ENCODE peak calls at places on chromosomes 13 and 19, in six cellular contexts. F is CD4-positive, alpha-beta memory T cell; V is AG10803; N is adrenal gland; D is neural progenitor cell; H is heart right ventricle. Y is an unnamed sample.

GRCh38 chr19:3983936-3984583 is 1.2 kb downstream of the EEF2 start:
- DNase-seq in F (no peak), V (peak), N (peak), D (no peak), H (no peak), Y (no peak)

GRCh38 chr13:102769679-102770078 is 3.9 kb downstream of the TEX30 start:
- DNase-seq in F (no peak), V (no peak), N (no peak), D (no peak), H (no peak), Y (no peak)

GRCh38 chr19:40366697-40367561 is 18.4 kb downstream of the PLD3 start:
- DNase-seq in F (no peak), V (no peak), N (no peak), D (peak), H (no peak), Y (no peak)

GRCh38 chr13:51770160-51770559 is 33.8 kb downstream of the DHRS12 start:
- DNase-seq in F (no peak), V (no peak), N (no peak), D (no peak), H (no peak), Y (no peak)

GRCh38 chr13:107342747-107343146 is 774.8 kb upstream of the ARGLU1 start:
- DNase-seq in F (no peak), V (no peak), N (no peak), D (no peak), H (no peak), Y (no peak)

GRCh38 chr19:1259873-1260748 is 9.0 kb upstream of the CIRBP start:
- DNase-seq in F (peak), V (no peak), N (no peak), D (peak), H (no peak), Y (no peak)

GRCh38 chr19:1236566-1236965 is 1.2 kb downstream of the CBARP start:
- DNase-seq in F (no peak), V (no peak), N (no peak), D (peak), H (no peak), Y (no peak)

GRCh38 chr13:101829484-101829883 is 377.0 kb downstream of the ITGBL1 start:
- DNase-seq in F (no peak), V (no peak), N (no peak), D (no peak), H (no peak), Y (no peak)

GRCh38 chr19:47255947-47256687 is at the start of gene CCDC9:
- DNase-seq in F (peak), V (peak), N (peak), D (peak), H (peak), Y (peak)

GRCh38 chr13:31092631-31093030 is 69.1 kb downstream of the HSPH1 start:
- DNase-seq in F (no peak), V (no peak), N (no peak), D (no peak), H (no peak), Y (no peak)

GRCh38 chr13:64553411-64554129 is 2676.6 kb downstream of the PCDH9 start:
- DNase-seq in F (no peak), V (peak), N (no peak), D (no peak), H (no peak), Y (no peak)

GRCh38 chr19:50357178-50358100 is 8.0 kb downstream of the NAPSA start:
- DNase-seq in F (peak), V (peak), N (peak), D (peak), H (peak), Y (peak)

GRCh38 chr13:22081430-22081829 is 410.6 kb downstream of the FGF9 start:
- DNase-seq in F (no peak), V (no peak), N (no peak), D (no peak), H (no peak), Y (no peak)

GRCh38 chr13:24153347-24153746 is 7.2 kb upstream of the SPATA13 start:
- DNase-seq in F (no peak), V (no peak), N (no peak), D (no peak), H (no peak), Y (no peak)

GRCh38 chr19:7722231-7722651 is 9.7 kb downstream of the CLEC4G start:
- DNase-seq in F (no peak), V (no peak), N (no peak), D (peak), H (no peak), Y (no peak)

GRCh38 chr19:42010245-42011126 is 16.5 kb upstream of the ATP1A3 start:
- DNase-seq in F (no peak), V (peak), N (no peak), D (no peak), H (no peak), Y (no peak)

GRCh38 chr19:5492813-5493409 is 37.7 kb downstream of the ZNRF4 start:
- DNase-seq in F (no peak), V (no peak), N (no peak), D (peak), H (no peak), Y (no peak)

GRCh38 chr13:98731925-98732324 is 20.5 kb downstream of the SLC15A1 start:
- DNase-seq in F (no peak), V (no peak), N (no peak), D (no peak), H (no peak), Y (no peak)

GRCh38 chr13:29596064-29596418 is 553 bp upstream of the SLC7A1 start:
- DNase-seq in F (no peak), V (no peak), N (no peak), D (no peak), H (no peak), Y (no peak)

GRCh38 chr19:43538922-43539321 is 5.9 kb downstream of the ZNF575 start:
- DNase-seq in F (no peak), V (no peak), N (no peak), D (no peak), H (no peak), Y (no peak)

GRCh38 chr13:102645701-102646100 is 48.9 kb downstream of the TPP2 start:
- DNase-seq in F (no peak), V (no peak), N (no peak), D (no peak), H (no peak), Y (no peak)

GRCh38 chr13:22111961-22112360 is 441.1 kb downstream of the FGF9 start:
- DNase-seq in F (no peak), V (no peak), N (no peak), D (no peak), H (no peak), Y (no peak)

GRCh38 chr19:12665646-12666304 is 767 bp downstream of the MAN2B1 start:
- DNase-seq in F (no peak), V (no peak), N (no peak), D (no peak), H (no peak), Y (no peak)

GRCh38 chr19:13118424-13119193 is 545 bp downstream of the NACC1 start:
- DNase-seq in F (no peak), V (no peak), N (peak), D (peak), H (no peak), Y (peak)

GRCh38 chr13:94427313-94427712 is 52.2 kb downstream of the DCT start:
- DNase-seq in F (no peak), V (no peak), N (no peak), D (no peak), H (no peak), Y (no peak)

GRCh38 chr19:18107235-18108083 is 9.9 kb downstream of the MAST3 start:
- DNase-seq in F (no peak), V (no peak), N (no peak), D (no peak), H (no peak), Y (no peak)

GRCh38 chr13:25375727-25376358 is 4.1 kb downstream of the ATP8A2 start:
- DNase-seq in F (peak), V (peak), N (peak), D (peak), H (peak), Y (no peak)

GRCh38 chr13:47114030-47114429 is 217.2 kb upstream of the HTR2A start:
- DNase-seq in F (no peak), V (peak), N (no peak), D (peak), H (no peak), Y (no peak)

GRCh38 chr13:46039421-46040036 is 13.0 kb downstream of the ZC3H13 start:
- DNase-seq in F (no peak), V (peak), N (no peak), D (no peak), H (no peak), Y (no peak)

GRCh38 chr19:45117666-45118065 is 24.7 kb downstream of the PPP1R37 start:
- DNase-seq in F (no peak), V (no peak), N (peak), D (no peak), H (no peak), Y (no peak)

GRCh38 chr19:36748431-36749275 is 24.0 kb downstream of the ZNF850 start:
- DNase-seq in F (no peak), V (no peak), N (no peak), D (no peak), H (no peak), Y (no peak)

Y was measured in sciatic nerve.